ENCODE peak calls at places on chromosomes 11 and 22, in six cellular contexts. X is lower leg skin, E is A549, N is thoracic aorta, D is psoas muscle, H is pancreas. Z is an unnamed sample.

GRCh38 chr11:120642196-120642894 is 130.8 kb downstream of the GRIK4 start:
- DNase-seq in X (no peak), E (no peak), N (no peak), D (no peak), H (no peak), Z (no peak)

GRCh38 chr11:30244255-30244654 is 13.4 kb downstream of the FSHB start:
- DNase-seq in X (no peak), E (peak), N (no peak), D (no peak), H (no peak), Z (peak)

GRCh38 chr11:8886332-8886731 is 24.7 kb upstream of the AKIP1 start:
- DNase-seq in X (no peak), E (no peak), N (no peak), D (no peak), H (no peak), Z (no peak)

GRCh38 chr22:27405672-27406388 is 395.7 kb downstream of the MN1 start:
- DNase-seq in X (no peak), E (peak), N (no peak), D (peak), H (peak), Z (peak)

GRCh38 chr11:92383430-92383829 is 158.8 kb downstream of the FAT3 start:
- DNase-seq in X (peak), E (no peak), N (no peak), D (no peak), H (no peak), Z (peak)

GRCh38 chr11:2250041-2250440 is 20.3 kb downstream of the ASCL2 start:
- DNase-seq in X (no peak), E (no peak), N (no peak), D (no peak), H (no peak), Z (no peak)

GRCh38 chr22:23385301-23386244 is 194.5 kb downstream of the IGLL1 start:
- DNase-seq in X (peak), E (peak), N (peak), D (peak), H (peak), Z (peak)

GRCh38 chr22:42280836-42281235 is 10.4 kb upstream of the TCF20 start:
- DNase-seq in X (no peak), E (no peak), N (no peak), D (no peak), H (no peak), Z (no peak)

GRCh38 chr22:20029550-20030225 is 8.8 kb downstream of the TANGO2 start:
- DNase-seq in X (no peak), E (no peak), N (no peak), D (no peak), H (no peak), Z (no peak)

GRCh38 chr11:61472868-61473267 is 35.7 kb upstream of the LRRC10B start:
- DNase-seq in X (peak), E (no peak), N (no peak), D (peak), H (no peak), Z (peak)

GRCh38 chr11:122843281-122844150 is 5.2 kb downstream of the CRTAM start:
- DNase-seq in X (no peak), E (no peak), N (no peak), D (no peak), H (no peak), Z (no peak)

DNA sequence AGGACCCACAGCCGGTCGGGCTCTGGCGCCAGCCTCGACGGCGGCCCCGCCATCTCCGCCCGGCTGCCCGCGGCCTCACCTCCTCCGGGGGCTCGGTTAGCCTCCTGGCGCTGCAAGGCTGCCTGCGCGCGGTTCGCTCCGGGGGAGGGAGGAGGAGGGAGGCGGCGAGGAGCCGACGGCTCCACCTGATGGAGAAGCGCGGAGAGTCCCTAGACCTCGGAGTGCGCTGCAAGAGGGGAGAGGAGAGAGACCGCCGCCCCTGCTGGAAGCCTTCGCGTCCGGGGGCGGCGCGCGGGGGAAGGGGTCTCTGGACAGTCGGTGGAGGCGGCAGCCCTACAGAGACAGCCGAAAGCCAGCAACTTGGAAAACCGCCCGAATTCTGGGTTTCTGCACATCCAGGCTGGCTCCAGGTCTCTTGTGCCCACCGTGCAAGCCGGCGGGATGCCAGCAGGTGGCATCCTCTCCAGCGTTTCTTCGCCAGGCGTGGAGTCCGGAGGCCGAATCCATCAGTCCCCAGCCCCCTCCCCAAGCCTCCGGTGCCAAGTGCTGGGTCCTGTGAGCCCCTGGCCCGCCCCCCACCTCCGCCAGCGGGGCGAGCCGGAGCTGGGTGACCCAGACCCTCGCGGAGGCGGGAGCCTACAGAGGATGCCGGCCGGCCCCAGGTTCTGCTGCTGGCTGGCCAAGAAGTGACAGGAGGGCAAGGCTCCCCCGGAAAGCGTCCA is 2.9 kb upstream of the KIRREL3 start:
- DNase-seq in X (no peak), E (peak), N (no peak), D (no peak), H (peak), Z (peak)
- TF ChIP-seq CTCF in X (no peak), E (peak), N (no peak), D (no peak), H (peak), Z (no peak)

DNA sequence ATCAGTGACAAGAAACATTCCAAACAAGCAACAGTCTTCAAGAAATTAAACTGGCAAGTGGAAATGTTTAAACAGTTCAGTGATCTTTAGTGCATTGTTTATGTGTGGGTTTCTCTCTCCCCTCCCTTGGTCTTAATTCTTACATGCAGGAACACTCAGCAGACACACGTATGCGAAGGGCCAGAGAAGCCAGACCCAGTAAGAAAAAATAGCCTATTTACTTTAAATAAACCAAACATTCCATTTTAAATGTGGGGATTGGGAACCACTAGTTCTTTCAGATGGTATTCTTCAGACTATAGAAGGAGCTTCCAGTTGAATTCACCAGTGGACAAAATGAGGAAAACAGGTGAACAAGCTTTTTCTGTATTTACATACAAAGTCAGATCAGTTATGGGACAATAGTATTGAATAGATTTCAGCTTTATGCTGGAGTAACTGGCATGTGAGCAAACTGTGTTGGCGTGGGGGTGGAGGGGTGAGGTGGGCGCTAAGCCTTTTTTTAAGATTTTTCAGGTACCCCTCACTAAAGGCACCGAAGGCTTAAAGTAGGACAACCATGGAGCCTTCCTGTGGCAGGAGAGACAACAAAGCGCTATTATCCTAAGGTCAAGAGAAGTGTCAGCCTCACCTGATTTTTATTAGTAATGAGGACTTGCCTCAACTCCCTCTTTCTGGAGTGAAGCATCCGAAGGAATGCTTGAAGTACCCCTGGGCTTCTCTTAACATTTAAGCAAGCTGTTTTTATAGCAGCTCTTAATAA is 6.0 kb downstream of the MALAT1 start:
- DNase-seq in X (no peak), E (no peak), N (no peak), D (no peak), H (no peak), Z (peak)
- H3K4me3 ChIP-seq in X (peak), E (peak), N (peak), D (peak), H (peak), Z (peak)

GRCh38 chr22:37752189-37753061 is 55.3 kb upstream of the GCAT start:
- DNase-seq in X (peak), E (peak), N (peak), D (peak), H (peak), Z (peak)
- TF ChIP-seq CTCF in X (no peak), E (no peak), N (peak), D (peak), H (no peak), Z (peak)

GRCh38 chr11:17376493-17376892 is 12.0 kb downstream of the KCNJ11 start:
- DNase-seq in X (no peak), E (no peak), N (no peak), D (no peak), H (no peak), Z (no peak)

GRCh38 chr11:17379383-17380180 is 8.9 kb downstream of the KCNJ11 start:
- DNase-seq in X (no peak), E (no peak), N (no peak), D (no peak), H (no peak), Z (no peak)

GRCh38 chr11:17371614-17372013 is 16.8 kb downstream of the KCNJ11 start:
- DNase-seq in X (no peak), E (no peak), N (no peak), D (no peak), H (no peak), Z (peak)

GRCh38 chr11:17378655-17379054 is 9.8 kb downstream of the KCNJ11 start:
- DNase-seq in X (no peak), E (no peak), N (no peak), D (no peak), H (no peak), Z (no peak)

DNA sequence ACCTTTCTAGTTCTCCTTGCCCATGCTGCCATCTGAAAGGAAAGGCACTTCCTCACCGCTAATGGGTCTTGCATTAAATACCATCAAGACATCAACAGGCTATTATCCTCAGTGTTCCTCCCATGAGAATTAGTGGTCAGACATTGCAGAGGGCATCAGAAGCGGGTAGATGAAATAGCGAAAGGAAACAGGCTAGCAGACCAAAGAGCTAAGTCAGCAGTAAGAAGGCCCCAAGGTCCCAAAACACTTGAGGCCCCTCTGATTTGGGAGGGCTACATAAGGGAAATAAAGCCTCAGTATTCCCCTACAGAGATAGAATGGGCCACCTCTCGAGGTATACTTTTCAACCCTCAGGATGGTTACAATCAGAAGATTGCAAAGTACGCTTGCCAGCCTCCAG is 12.9 kb downstream of the KCNJ11 start:
- DNase-seq in X (no peak), E (no peak), N (no peak), D (no peak), H (no peak), Z (no peak)
- H3K4me3 ChIP-seq in X (no peak), E (no peak), N (no peak), D (no peak), H (no peak), Z (no peak)

GRCh38 chr11:468493-468892 is 18.4 kb downstream of the PTDSS2 start:
- DNase-seq in X (no peak), E (no peak), N (no peak), D (peak), H (no peak), Z (peak)

GRCh38 chr11:471468-472145 is 21.5 kb downstream of the PTDSS2 start:
- DNase-seq in X (no peak), E (no peak), N (no peak), D (no peak), H (no peak), Z (no peak)

GRCh38 chr11:472272-472671 is 22.2 kb downstream of the PTDSS2 start:
- DNase-seq in X (no peak), E (no peak), N (no peak), D (no peak), H (no peak), Z (no peak)

GRCh38 chr11:468036-468435 is 18.0 kb downstream of the PTDSS2 start:
- DNase-seq in X (no peak), E (no peak), N (no peak), D (peak), H (no peak), Z (no peak)

DNA sequence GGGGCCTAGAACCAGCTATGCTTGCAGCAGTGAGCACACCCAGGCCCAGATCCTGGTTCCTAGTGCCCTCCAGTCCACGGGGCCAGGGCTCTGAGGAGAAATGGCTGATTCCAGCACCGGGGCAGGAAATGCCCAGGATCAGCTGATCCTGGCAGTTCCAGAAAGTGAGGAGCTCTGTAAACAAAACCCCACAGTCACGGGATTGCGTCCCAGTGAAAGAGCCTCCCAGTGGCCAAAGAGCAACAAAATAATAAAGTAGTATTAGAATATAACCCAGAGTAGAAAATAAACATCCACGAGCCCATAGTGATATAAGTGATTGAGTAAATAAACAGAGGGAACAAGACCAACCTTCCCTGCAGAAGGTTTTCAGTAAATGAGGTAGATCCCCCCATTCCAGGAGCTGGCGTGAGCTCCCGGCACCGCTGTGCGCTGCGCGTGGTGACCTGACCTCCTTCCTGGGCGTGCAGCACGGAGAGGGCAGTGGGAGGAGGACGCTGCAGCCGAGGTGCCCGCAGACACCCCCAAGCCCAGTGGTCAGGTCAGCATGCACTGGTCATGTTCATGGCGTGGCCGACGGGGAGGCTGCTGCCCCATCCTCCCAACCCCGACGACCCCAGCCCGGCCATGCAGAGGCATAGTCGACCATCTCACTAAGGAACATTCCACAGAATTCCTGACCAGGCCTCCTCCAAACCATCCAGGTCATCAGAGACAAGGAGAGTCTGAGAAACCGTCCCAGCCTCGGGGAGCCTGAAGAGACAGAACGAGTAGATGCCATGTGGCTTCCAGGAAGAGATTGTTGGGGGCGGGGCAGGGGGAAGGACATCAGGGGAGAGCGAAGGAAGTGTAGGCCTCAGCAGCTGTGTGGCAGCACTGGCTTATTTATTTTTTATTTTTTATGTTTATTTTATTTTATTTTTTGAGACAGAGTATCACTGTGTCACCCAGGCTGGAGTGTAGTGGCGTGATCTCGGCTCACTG is 19.9 kb downstream of the PTDSS2 start:
- DNase-seq in X (peak), E (peak), N (no peak), D (peak), H (peak), Z (peak)
- TF ChIP-seq CTCF in X (no peak), E (no peak), N (peak), D (no peak), H (no peak), Z (peak)

DNA sequence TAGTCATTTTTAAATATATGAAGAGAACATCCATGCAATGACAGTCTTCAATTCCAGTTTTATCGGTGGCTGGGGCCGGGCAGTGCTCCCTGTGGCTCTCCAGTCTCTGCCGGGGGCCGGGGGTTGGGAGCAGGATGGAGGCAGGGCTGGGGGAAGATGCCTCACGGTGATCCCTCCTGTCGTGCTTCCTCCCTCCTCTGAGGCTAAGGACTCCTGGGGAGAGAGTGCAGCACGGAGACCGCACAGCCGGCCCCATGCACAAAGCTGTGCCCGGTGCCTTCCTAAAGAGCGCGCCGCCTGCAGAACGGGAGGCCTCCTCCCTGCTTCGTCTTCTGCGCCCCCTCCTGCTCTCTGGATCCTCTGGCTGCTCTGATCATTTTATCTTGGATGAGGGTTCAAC is 20.5 kb downstream of the GAL start:
- DNase-seq in X (no peak), E (no peak), N (no peak), D (no peak), H (no peak), Z (no peak)
- H3K4me3 ChIP-seq in X (no peak), E (no peak), N (no peak), D (no peak), H (no peak), Z (no peak)

GRCh38 chr11:70481625-70482528 is 83.5 kb downstream of the CTTN start:
- DNase-seq in X (no peak), E (peak), N (no peak), D (peak), H (no peak), Z (no peak)

GRCh38 chr11:70483940-70484339 is 85.6 kb downstream of the CTTN start:
- DNase-seq in X (no peak), E (no peak), N (no peak), D (no peak), H (no peak), Z (no peak)

GRCh38 chr11:70482529-70482917 is 84.2 kb downstream of the CTTN start:
- DNase-seq in X (no peak), E (no peak), N (no peak), D (peak), H (no peak), Z (peak)

GRCh38 chr11:70485326-70486025 is 87.1 kb downstream of the CTTN start:
- DNase-seq in X (no peak), E (no peak), N (no peak), D (no peak), H (no peak), Z (no peak)

GRCh38 chr11:70483077-70483861 is 84.9 kb downstream of the CTTN start:
- DNase-seq in X (no peak), E (peak), N (no peak), D (no peak), H (no peak), Z (peak)
- TF ChIP-seq CTCF in X (no peak), E (peak), N (no peak), D (peak), H (no peak), Z (peak)

GRCh38 chr22:25628494-25628893 is 64.0 kb downstream of the GRK3 start:
- DNase-seq in X (no peak), E (no peak), N (no peak), D (no peak), H (no peak), Z (no peak)

GRCh38 chr22:25626146-25626992 is 61.9 kb downstream of the GRK3 start:
- DNase-seq in X (no peak), E (no peak), N (no peak), D (no peak), H (no peak), Z (no peak)

GRCh38 chr22:25624486-25624885 is 60.0 kb downstream of the GRK3 start:
- DNase-seq in X (no peak), E (no peak), N (no peak), D (no peak), H (no peak), Z (no peak)

GRCh38 chr22:25629613-25630012 is 65.1 kb downstream of the GRK3 start:
- DNase-seq in X (no peak), E (no peak), N (no peak), D (no peak), H (no peak), Z (no peak)

GRCh38 chr22:25627271-25627848 is 62.9 kb downstream of the GRK3 start:
- DNase-seq in X (no peak), E (no peak), N (no peak), D (no peak), H (no peak), Z (peak)
- H3K4me3 ChIP-seq in X (no peak), E (no peak), N (no peak), D (no peak), H (no peak), Z (no peak)